ENCODE peak calls at places on chromosomes 2 and 18, in six cellular contexts. One of them, this sample, is unnamed.

GRCh38 chr18:10124557-10124956 is 210.7 kb downstream of the VAPA start:
- DNase-seq in ELR: no peak
- DNase-seq in foreskin fibroblast: no peak
- DNase-seq in activated gamma-delta T cell: no peak
- DNase-seq in head of caudate nucleus: no peak
- DNase-seq in neural crest cell: no peak
- DNase-seq in this sample: no peak

GRCh38 chr18:59874166-59874565 is 25.6 kb upstream of the PMAIP1 start:
- DNase-seq in activated gamma-delta T cell: no peak
- DNase-seq in head of caudate nucleus: no peak
- DNase-seq in neural crest cell: no peak
- DNase-seq in ELR: peak
- DNase-seq in foreskin fibroblast: peak
- DNase-seq in this sample: no peak

GRCh38 chr2:199798881-199799580 is 52.0 kb downstream of the FTCDNL1 start:
- DNase-seq in ELR: no peak
- DNase-seq in head of caudate nucleus: peak
- DNase-seq in activated gamma-delta T cell: no peak
- DNase-seq in foreskin fibroblast: no peak
- DNase-seq in neural crest cell: no peak
- DNase-seq in this sample: peak

GRCh38 chr2:30277582-30277981 is 46.2 kb downstream of the LBH start:
- DNase-seq in head of caudate nucleus: no peak
- DNase-seq in activated gamma-delta T cell: no peak
- DNase-seq in neural crest cell: no peak
- DNase-seq in foreskin fibroblast: no peak
- DNase-seq in ELR: no peak
- DNase-seq in this sample: no peak

GRCh38 chr2:3256655-3257054 is 121.0 kb downstream of the EIPR1 start:
- DNase-seq in ELR: no peak
- DNase-seq in head of caudate nucleus: no peak
- DNase-seq in foreskin fibroblast: no peak
- DNase-seq in activated gamma-delta T cell: no peak
- DNase-seq in neural crest cell: no peak
- DNase-seq in this sample: no peak

GRCh38 chr2:167689444-167689843 is 558.0 kb downstream of the STK39 start:
- DNase-seq in neural crest cell: no peak
- DNase-seq in foreskin fibroblast: no peak
- DNase-seq in head of caudate nucleus: no peak
- DNase-seq in activated gamma-delta T cell: no peak
- DNase-seq in ELR: no peak
- DNase-seq in this sample: no peak

GRCh38 chr2:62897187-62897827 is 153.3 kb upstream of the OTX1 start:
- DNase-seq in neural crest cell: no peak
- DNase-seq in head of caudate nucleus: no peak
- DNase-seq in foreskin fibroblast: no peak
- DNase-seq in ELR: peak
- DNase-seq in activated gamma-delta T cell: no peak
- DNase-seq in this sample: no peak

GRCh38 chr2:215594766-215595165 is 158.9 kb upstream of the FN1 start:
- DNase-seq in ELR: peak
- DNase-seq in foreskin fibroblast: peak
- DNase-seq in neural crest cell: no peak
- DNase-seq in head of caudate nucleus: no peak
- DNase-seq in activated gamma-delta T cell: no peak
- DNase-seq in this sample: no peak

GRCh38 chr2:229641676-229642075 is 72.7 kb downstream of the DNER start:
- DNase-seq in foreskin fibroblast: peak
- DNase-seq in ELR: peak
- DNase-seq in head of caudate nucleus: no peak
- DNase-seq in activated gamma-delta T cell: no peak
- DNase-seq in neural crest cell: no peak
- DNase-seq in this sample: no peak

This sample was measured in Ammon's horn.